ENCODE peak calls at places on chromosomes 7 and 10, in nine cellular contexts. C is HEK293T; A is activated naive CD4-positive, alpha-beta T cell treated with Interleukin-2 at 50 U/mL for 16 hours; L is EL; O is occipital lobe; S is AG09319; R is NCI-H748 treated with DMSO at 0.1 percent for 48 hours; M is ACHN; T is left cardiac atrium. K is an unnamed sample.

GRCh38 chr7:137488038-137488437 is 144.5 kb upstream of the PTN start:
- DNase-seq in C (no peak), T (no peak), O (no peak), A (no peak), L (no peak), R (no peak), S (no peak), M (no peak), K (no peak)

GRCh38 chr7:14836571-14837189 is 65.9 kb downstream of the DGKB start:
- DNase-seq in S (no peak), T (peak), A (no peak), C (peak), R (peak), M (no peak), L (peak), O (peak), K (peak)

GRCh38 chr10:18607979-18608378 is 43.4 kb downstream of the NSUN6 start:
- DNase-seq in M (no peak), T (no peak), A (no peak), L (peak), O (no peak), C (no peak), S (no peak), R (no peak), K (no peak)

GRCh38 chr7:100130608-100131453 is 4.1 kb downstream of the MBLAC1 start:
- DNase-seq in R (peak), C (peak), O (peak), L (peak), M (peak), A (peak), T (peak), S (no peak), K (no peak)

GRCh38 chr7:107355616-107356015 is 114.2 kb upstream of the GPR22 start:
- DNase-seq in M (peak), T (no peak), O (no peak), C (no peak), A (no peak), L (peak), S (no peak), R (no peak), K (no peak)

GRCh38 chr7:100604976-100605911 is 3.1 kb downstream of the PCOLCE start:
- DNase-seq in S (no peak), M (peak), R (no peak), T (peak), C (no peak), A (peak), O (no peak), L (no peak), K (no peak)

GRCh38 chr10:117631276-117632151 is 89.0 kb downstream of the EMX2 start:
- DNase-seq in S (no peak), A (no peak), O (peak), C (no peak), L (no peak), T (peak), R (no peak), M (no peak), K (no peak)

GRCh38 chr10:6135039-6135438 is 46.2 kb downstream of the RBM17 start:
- DNase-seq in O (no peak), T (no peak), M (no peak), C (no peak), S (no peak), R (no peak), A (peak), L (no peak), K (no peak)

GRCh38 chr7:152424348-152425108 is 11.3 kb downstream of the KMT2C start:
- DNase-seq in L (peak), C (no peak), M (no peak), T (no peak), S (no peak), A (no peak), R (no peak), O (no peak), K (no peak)

GRCh38 chr7:28551311-28551710 is 139.0 kb downstream of the CREB5 start:
- DNase-seq in T (no peak), S (no peak), M (peak), O (no peak), A (no peak), R (no peak), L (no peak), C (no peak), K (no peak)